ENCODE peak calls at places on chromosomes 6 and 20, in five cellular contexts. X, Z, H, M and V are unnamed samples.
A peak's percentile ranks its signal among the peaks of the same experiment; 100 is the strongest.

GRCh38 chr6:38631186-38631783 is 8.4 kb downstream of the BTBD9 start:
- DNase-seq in X (no peak), Z (no peak), H (no peak), M (no peak), V (no peak)

GRCh38 chr20:48635791-48636267 is 192.0 kb downstream of the PREX1 start:
- DNase-seq in X (no peak), Z (peak; percentile 58), H (no peak), M (peak; percentile 58), V (peak; percentile 80)

GRCh38 chr6:42400031-42400760 is 51.5 kb downstream of the TRERF1 start:
- DNase-seq in X (no peak), Z (no peak), H (no peak), M (no peak), V (no peak)

GRCh38 chr6:3929281-3929798 is 80.2 kb downstream of the FAM50B start:
- DNase-seq in X (no peak), Z (no peak), H (peak; percentile 92), M (no peak), V (no peak)

GRCh38 chr6:91509039-91509438 is 922.2 kb upstream of the MAP3K7 start:
- DNase-seq in X (no peak), Z (no peak), H (no peak), M (no peak), V (no peak)

GRCh38 chr20:33490023-33490933 is at the start of gene CBFA2T2:
- DNase-seq in X (no peak), Z (no peak), H (no peak), M (peak; percentile 67), V (peak; percentile 74)

GRCh38 chr20:3510110-3510509 is 39.3 kb downstream of the ATRN start:
- DNase-seq in X (no peak), Z (no peak), H (no peak), M (no peak), V (no peak)

GRCh38 chr20:48875914-48876240 is 45.6 kb upstream of the ARFGEF2 start:
- DNase-seq in X (no peak), Z (no peak), H (no peak), M (no peak), V (peak; percentile 53)

GRCh38 chr6:43687437-43688347 is at the start of gene MRPS18A:
- DNase-seq in X (peak; percentile 38), Z (peak; percentile 75), H (peak; percentile 94), M (peak; percentile 93), V (peak; percentile 92)

GRCh38 chr6:13696226-13696625 is 15.4 kb downstream of the RANBP9 start:
- DNase-seq in X (no peak), Z (no peak), H (no peak), M (no peak), V (no peak)

GRCh38 chr6:44580901-44581300 is 193.4 kb downstream of the CDC5L start:
- DNase-seq in X (no peak), Z (no peak), H (no peak), M (peak; percentile 1), V (no peak)

GRCh38 chr6:5204340-5204739 is 56.4 kb downstream of the LYRM4 start:
- DNase-seq in X (no peak), Z (no peak), H (no peak), M (no peak), V (no peak)

GRCh38 chr6:5201271-5201670 is 59.5 kb downstream of the LYRM4 start:
- DNase-seq in X (no peak), Z (no peak), H (no peak), M (no peak), V (no peak)

GRCh38 chr6:5202206-5202605 is 58.5 kb downstream of the LYRM4 start:
- DNase-seq in X (no peak), Z (no peak), H (no peak), M (no peak), V (no peak)

GRCh38 chr6:5203571-5203970 is 57.2 kb downstream of the LYRM4 start:
- DNase-seq in X (no peak), Z (no peak), H (no peak), M (no peak), V (no peak)

GRCh38 chr6:5202941-5203340 is 57.8 kb downstream of the LYRM4 start:
- DNase-seq in X (no peak), Z (no peak), H (no peak), M (no peak), V (no peak)
- H3K27ac ChIP-seq in X (no peak overlapping the region), Z (no peak overlapping the region), H (no peak overlapping the region), M (no peak overlapping the region), V (no peak overlapping the region)

DNA sequence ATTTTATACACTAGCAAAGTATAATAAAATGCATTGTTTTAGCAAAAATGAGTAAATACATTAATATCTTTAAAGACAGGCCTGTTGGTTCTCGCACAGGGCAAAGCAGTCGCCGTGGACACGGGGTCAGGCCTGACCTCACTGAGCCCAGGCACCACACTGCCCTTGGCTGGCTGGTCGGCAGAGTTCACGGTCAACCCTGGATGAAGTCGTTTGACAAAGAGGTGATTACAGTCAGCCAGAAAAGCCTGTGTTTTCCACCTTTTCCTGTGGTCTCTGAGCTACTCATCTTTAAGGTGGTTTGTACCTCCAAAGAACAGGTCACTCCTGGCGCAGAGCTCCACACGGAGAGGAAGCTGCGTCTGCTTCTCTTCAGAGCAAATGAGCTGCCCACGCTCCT is 191.5 kb downstream of the DLL1 start:
- DNase-seq in X (no peak), Z (no peak), H (no peak), M (no peak), V (no peak)
- H3K9me3 ChIP-seq in X (no peaks in the 10 kb centered on the region), Z (no peaks in the 10 kb centered on the region), H (no peaks in the 10 kb centered on the region), M (no peaks in the 10 kb centered on the region), V (no peaks in the 10 kb centered on the region)

GRCh38 chr6:20877008-20877937 is 343.0 kb downstream of the CDKAL1 start:
- DNase-seq in X (peak; percentile 57), Z (no peak), H (no peak), M (peak; percentile 32), V (no peak)
- H3K4me3 ChIP-seq in X (no peak overlapping the region), Z (no peak overlapping the region), H (no peak overlapping the region), M (no peak overlapping the region), V (no peak overlapping the region)

GRCh38 chr6:25316626-25317025 is 37.5 kb downstream of the CARMIL1 start:
- DNase-seq in X (no peak), Z (no peak), H (no peak), M (no peak), V (no peak)

GRCh38 chr6:25312703-25313102 is 33.5 kb downstream of the CARMIL1 start:
- DNase-seq in X (no peak), Z (no peak), H (no peak), M (no peak), V (no peak)

GRCh38 chr6:25314776-25315175 is 35.6 kb downstream of the CARMIL1 start:
- DNase-seq in X (no peak), Z (no peak), H (no peak), M (no peak), V (no peak)

GRCh38 chr6:25315778-25316177 is 36.6 kb downstream of the CARMIL1 start:
- DNase-seq in X (no peak), Z (no peak), H (no peak), M (no peak), V (no peak)

DNA sequence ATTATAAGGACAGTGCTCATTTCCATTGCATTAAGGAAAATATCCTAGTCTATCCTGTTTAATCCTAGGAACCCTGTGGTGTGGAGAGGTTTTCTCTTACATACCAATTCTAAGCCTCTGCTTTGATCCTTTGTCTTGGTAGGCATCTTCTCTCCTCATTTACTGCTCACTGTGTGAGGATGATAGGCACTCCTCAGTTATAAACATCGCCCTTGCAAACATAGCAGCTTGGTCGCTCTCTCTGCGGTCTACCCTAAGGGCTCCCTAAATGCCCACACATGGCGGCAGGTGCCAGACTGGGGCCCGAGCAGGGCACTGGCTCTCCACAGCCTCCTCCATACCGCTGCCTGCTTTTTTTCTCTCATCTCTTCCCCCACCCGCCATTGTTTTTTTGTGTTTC is 36.0 kb downstream of the CARMIL1 start:
- DNase-seq in X (no peak), Z (no peak), H (no peak), M (no peak), V (no peak)
- H3K27ac ChIP-seq in X (no peak overlapping the region), Z (no peak overlapping the region), H (no peak overlapping the region), M (no peak overlapping the region), V (no peak overlapping the region)

DNA sequence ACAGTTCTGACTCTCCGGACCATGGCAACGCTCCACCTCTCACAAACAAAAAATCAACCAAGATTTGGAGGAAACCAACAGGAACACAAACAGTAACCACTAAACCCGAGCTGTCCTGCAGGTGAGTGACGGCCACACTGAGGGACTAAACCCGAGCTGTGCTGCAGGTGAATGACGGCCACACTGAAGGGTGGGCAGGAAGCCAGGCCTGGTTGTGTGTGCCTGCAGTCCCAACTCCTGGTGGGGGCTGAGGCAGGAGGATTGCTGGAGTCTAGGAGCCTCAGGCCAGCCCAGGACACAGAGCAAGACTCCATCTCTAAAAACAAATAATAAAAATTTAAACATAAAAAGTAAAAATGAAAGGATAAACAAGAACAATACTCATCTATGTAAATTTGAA is 80.6 kb downstream of the TAF4 start:
- DNase-seq in X (no peak), Z (no peak), H (no peak), M (no peak), V (no peak)
- H3K9me3 ChIP-seq in X (no peaks in the 10 kb centered on the region), Z (no peaks in the 10 kb centered on the region), H (no peaks in the 10 kb centered on the region), M (no peaks in the 10 kb centered on the region), V (no peaks in the 10 kb centered on the region)

DNA sequence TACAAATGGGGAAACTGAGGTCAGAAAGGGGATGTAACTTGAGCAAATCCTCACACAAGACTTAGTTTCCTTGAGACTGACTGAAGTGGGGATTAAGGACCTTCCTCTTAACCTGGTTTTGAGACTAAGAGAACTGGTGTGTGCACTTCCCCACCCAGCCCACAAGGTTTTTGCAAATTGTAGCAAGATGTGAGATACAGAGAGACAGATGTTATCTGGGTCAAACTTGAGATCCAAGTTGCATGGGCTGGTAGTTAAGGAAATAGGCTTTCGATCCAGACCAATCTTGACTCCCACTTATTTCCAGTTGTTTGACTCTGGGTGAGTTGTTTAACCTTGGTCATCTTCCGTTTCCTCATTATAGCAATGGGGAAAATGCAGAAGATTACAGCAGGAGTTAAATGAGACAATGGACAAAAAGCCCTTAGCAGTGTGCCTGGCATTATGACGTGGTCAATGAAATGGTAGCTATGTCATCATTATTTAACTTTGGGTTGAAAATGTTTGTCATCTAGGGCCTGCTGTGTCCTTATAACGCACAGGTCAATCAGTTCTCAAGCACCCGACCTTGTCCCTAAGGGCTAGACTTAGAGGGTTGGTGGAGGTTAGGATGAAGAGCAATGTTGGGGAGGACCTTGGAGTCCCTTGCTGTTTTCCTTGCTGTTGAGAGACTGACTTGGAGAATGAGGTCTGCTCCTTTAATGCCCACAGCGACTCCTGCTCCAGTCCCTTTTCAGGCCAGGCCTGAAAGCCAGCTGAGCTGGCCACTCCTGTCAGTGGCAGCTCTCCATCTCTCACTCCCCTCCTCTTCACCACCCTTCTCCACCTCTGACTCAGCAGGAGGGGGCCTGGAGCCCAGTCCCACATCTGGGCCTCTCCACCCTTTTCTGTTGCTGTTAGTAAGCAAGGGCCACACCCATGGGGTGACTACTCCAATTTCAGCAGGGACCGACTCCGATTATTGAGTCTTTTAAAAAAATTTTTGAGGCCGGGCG is 1.9 kb downstream of the SNX21 start:
- DNase-seq in X (no peak), Z (no peak), H (no peak), M (no peak), V (peak; percentile 51)
- H3K4me3 ChIP-seq in X (peak overlapping the region; percentile 92), Z (no peak overlapping the region), H (peak overlapping the region; percentile 79), M (no peak overlapping the region), V (no peak overlapping the region)

GRCh38 chr6:33716890-33717632 is 5.6 kb upstream of the UQCC2 start:
- DNase-seq in X (no peak), Z (no peak), H (no peak), M (no peak), V (no peak)
- H3K27ac ChIP-seq in X (no peak overlapping the region), Z (no peak overlapping the region), H (no peak overlapping the region), M (no peak overlapping the region), V (no peak overlapping the region)

GRCh38 chr6:146904596-146904995 is 299.6 kb upstream of the STXBP5 start:
- DNase-seq in X (no peak), Z (no peak), H (no peak), M (no peak), V (no peak)
- H3K9me3 ChIP-seq in X (no peaks in the 10 kb centered on the region), Z (no peaks in the 10 kb centered on the region), H (no peaks in the 10 kb centered on the region), M (no peaks in the 10 kb centered on the region), V (no peaks in the 10 kb centered on the region)